ENCODE peak calls at places on chromosomes 4 and X, in eight cellular contexts. N, L, P, S, C, K, H and I are unnamed samples. For H3K36me3, the result is how much of the 10 kb centered on the place peaks cover.

GRCh38 chr4:109429545-109429944 is 4.1 kb upstream of the SEC24B start:
- DNase-seq in H (no peak), P (peak), N (no peak), K (no peak), S (no peak), L (no peak), C (no peak), I (no peak)

GRCh38 chr4:18689308-18689915 is 667.9 kb upstream of the LCORL start:
- DNase-seq in C (peak), K (peak), P (peak), H (no peak), N (peak), L (peak), S (no peak), I (no peak)

GRCh38 chrX:119030990-119031389 is 41.8 kb upstream of the CT47C1 start:
- DNase-seq in K (no peak), N (no peak), P (no peak), S (no peak), C (no peak), H (no peak), L (no peak), I (no peak)

GRCh38 chrX:112913807-112914206 is 73.2 kb upstream of the AMOT start:
- DNase-seq in N (no peak), S (no peak), L (no peak), P (no peak), C (no peak), K (no peak), H (no peak), I (no peak)

GRCh38 chr4:74886490-74886889 is 46.4 kb upstream of the PARM1 start:
- DNase-seq in N (no peak), H (no peak), K (no peak), L (peak), C (no peak), S (no peak), P (peak), I (no peak)

GRCh38 chr4:41022116-41022515 is 192.2 kb downstream of the APBB2 start:
- DNase-seq in L (no peak), C (no peak), P (peak), N (no peak), H (no peak), K (no peak), S (no peak), I (no peak)

GRCh38 chr4:37686373-37687174 is at the start of gene RELL1:
- DNase-seq in C (peak), P (peak), L (peak), S (peak), K (peak), H (peak), N (peak), I (peak)

GRCh38 chr4:108109111-108109510 is 59.6 kb downstream of the LEF1 start:
- DNase-seq in L (no peak), K (no peak), C (no peak), H (no peak), S (no peak), P (no peak), N (no peak), I (no peak)

GRCh38 chrX:84634201-84634782 is 132.0 kb upstream of the HDX start:
- DNase-seq in H (no peak), N (no peak), L (no peak), S (no peak), K (no peak), C (no peak), P (no peak), I (no peak)

GRCh38 chr4:151296227-151296626 is 19.3 kb downstream of the PRSS48 start:
- DNase-seq in L (no peak), N (no peak), H (no peak), K (no peak), C (no peak), S (no peak), P (no peak), I (no peak)

GRCh38 chrX:78595901-78596502 is 63.1 kb downstream of the RTL3 start:
- DNase-seq in K (no peak), S (no peak), H (no peak), N (peak), L (no peak), P (no peak), C (peak), I (no peak)

GRCh38 chrX:69503228-69503834 is 795 bp upstream of the NALF2 start:
- DNase-seq in S (no peak), P (no peak), L (no peak), C (no peak), H (no peak), K (no peak), N (no peak), I (no peak)

GRCh38 chr4:89294583-89295244 is 12.9 kb downstream of the GPRIN3 start:
- DNase-seq in P (no peak), N (no peak), S (no peak), L (no peak), C (no peak), K (no peak), H (no peak), I (no peak)

GRCh38 chr4:24979554-24979953 is 51.2 kb downstream of the LGI2 start:
- DNase-seq in C (no peak), P (no peak), S (no peak), K (peak), N (no peak), L (no peak), H (no peak), I (peak)

GRCh38 chr4:132076829-132077228 is 1072.3 kb upstream of the PCDH10 start:
- DNase-seq in S (no peak), C (no peak), L (no peak), K (no peak), H (no peak), P (no peak), N (no peak), I (no peak)

GRCh38 chr4:155377281-155377680 is 516 bp upstream of the MAP9 start:
- DNase-seq in H (no peak), C (no peak), N (no peak), S (no peak), P (peak), L (no peak), K (no peak), I (no peak)

DNA sequence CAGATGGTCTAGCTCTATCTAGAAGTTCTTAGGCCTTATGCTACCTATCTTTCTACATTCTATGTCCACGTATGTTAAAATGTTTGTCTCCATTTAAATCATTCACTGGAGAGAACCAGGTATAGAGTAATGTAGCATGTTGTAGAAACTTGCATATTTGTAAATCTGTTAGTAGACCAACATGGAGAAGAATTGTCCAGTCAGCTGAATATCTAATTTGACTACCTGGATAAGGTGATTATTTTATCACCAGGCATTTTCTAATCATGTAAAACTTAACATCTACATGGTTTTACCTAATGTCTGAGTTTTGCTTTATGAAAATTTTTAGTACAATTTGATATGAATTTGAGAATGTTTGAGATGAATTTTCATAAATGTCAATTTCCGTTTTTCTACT is 19.5 kb downstream of the REST start:
- DNase-seq in C (no peak), L (no peak), P (no peak), N (no peak), H (no peak), S (no peak), K (no peak), I (no peak)
- H3K36me3 ChIP-seq in C (under half), L (under half), P (under half), N (under half), H (under half), S (half or more), K (under half), I (under half)

DNA sequence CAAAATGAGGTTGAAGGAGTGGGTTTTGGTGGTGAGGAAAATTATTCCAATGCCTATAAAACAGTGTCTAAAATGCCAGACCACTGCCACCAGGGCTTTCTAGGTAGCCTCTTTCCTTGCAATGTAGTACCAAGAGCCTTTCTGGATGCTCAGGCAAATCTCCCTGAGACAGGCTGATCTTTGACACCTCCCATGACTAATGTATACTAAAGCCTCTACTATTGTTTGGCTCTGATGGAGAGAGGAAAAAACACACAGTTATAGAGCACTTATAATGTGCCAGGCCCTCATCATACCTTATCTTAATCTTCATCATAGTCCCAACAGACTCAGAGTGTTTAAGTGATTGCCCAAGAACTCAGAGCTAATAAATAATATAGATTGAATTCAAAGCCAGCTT is 5.8 kb downstream of the MTMR8 start:
- DNase-seq in K (no peak), S (no peak), H (no peak), P (no peak), C (no peak), N (no peak), L (no peak), I (no peak)
- H3K4me3 ChIP-seq in K (no peak), S (no peak), H (no peak), P (no peak), C (no peak), N (no peak), L (no peak), I (no peak)

GRCh38 chr4:128858875-128859696 is 49.6 kb downstream of the JADE1 start:
- DNase-seq in K (no peak), H (no peak), S (no peak), P (peak), N (no peak), L (no peak), C (no peak), I (peak)
- H3K36me3 ChIP-seq in K (half or more), H (under half), S (half or more), P (under half), N (half or more), L (under half), C (under half), I (under half)

DNA sequence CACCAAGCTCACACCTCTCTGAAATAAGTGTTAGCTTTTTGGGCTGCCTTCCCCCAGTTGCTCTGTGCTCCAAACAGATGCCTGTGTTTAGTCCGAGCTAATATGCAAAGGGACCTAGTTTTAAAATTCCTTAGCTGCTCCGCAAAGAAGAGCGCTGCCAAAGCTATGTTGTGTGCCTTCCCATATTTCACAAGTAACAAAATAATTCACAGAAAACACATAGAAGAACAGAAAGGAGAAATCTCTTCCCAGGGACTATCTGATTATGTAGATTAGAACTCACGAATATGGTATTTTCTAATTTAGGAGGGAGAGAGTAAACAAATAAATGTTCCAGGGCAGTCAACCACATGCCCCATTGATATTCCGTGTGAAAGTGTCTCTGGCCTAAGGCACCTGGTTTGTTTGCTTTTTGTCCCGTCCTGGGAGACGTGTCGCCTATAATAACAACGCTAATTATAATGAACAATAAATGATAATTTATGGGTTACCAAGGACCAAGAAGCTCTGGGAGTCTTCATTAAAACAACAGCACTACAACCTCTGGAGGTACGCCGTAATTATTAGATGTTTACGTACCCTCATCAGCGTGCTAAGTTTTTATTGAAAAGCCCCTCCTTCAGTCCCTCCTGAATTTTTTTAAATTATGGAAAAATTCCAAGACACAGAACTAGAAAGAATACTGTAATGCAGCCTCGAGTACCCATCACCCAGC is 1.2 kb upstream of the CCNG2 start:
- DNase-seq in H (no peak), C (no peak), N (no peak), P (no peak), S (no peak), K (no peak), L (no peak), I (no peak)
- H3K4me3 ChIP-seq in H (peak), C (peak), N (peak), P (peak), S (peak), K (peak), L (peak), I (peak)

GRCh38 chrX:21989415-21989814 is 42.7 kb upstream of the PHEX start:
- DNase-seq in P (no peak), H (no peak), K (no peak), L (no peak), C (no peak), N (no peak), S (no peak), I (no peak)
- H3K36me3 ChIP-seq in P (under half), H (under half), K (under half), L (under half), C (under half), N (under half), S (under half), I (under half)

DNA sequence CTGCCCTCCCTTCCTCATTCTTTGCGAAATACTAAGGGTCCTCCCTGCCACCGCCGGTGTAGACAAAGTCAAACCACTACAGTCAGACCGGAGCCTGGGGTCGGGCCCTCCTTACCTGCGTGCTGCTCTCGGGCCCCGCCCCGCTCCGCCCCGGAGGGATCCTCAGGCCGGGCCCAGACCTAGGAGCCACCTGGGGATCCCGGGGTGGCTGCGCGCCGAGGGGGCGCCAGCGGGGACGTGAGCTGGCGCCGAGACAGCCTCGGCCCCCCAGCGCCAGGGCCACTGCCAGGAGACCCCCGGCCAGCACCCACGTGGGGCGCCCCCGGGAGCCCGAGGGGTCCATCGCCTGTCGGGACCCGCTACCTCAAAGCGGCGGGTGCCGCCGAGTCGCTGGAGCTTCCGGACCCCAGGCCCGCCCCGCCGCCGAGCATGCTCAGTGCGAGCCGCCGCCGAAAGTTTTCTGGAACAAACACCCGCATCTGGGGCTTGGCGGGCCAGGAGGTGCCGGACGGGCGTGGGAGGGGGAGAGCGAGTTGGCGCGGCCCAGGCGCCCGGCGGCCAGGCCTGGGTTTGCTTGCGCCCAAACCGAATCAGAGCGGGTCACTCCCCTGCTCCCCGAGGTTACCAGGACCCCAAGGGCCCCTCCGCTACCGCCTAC is at the start of gene EVC2:
- DNase-seq in N (peak), P (peak), H (peak), K (peak), L (peak), S (peak), C (peak), I (peak)
- H3K4me3 ChIP-seq in N (no peak), P (peak), H (peak), K (peak), L (peak), S (peak), C (peak), I (peak)

DNA sequence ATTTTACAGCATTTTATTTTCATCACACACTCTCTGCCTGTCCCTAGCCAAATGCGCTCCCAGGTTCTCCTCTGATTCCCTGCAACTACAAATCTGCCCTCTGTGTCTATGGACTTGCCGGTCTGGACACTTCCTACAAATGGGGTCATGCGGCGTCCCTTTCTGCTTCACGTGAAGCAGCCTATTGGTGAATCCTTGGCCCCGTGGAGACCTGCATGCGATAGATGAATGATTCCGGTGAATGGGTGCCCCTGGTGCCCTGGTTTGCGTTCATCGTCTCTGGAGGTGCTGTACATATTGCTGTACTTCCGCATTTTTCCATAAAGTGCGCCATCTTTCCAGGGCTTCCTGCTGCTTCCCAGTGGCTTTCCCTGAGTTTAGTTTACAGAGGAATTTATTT is 27.5 kb upstream of the CLCN4 start:
- DNase-seq in N (no peak), H (no peak), L (no peak), K (no peak), C (no peak), P (no peak), S (no peak), I (no peak)
- H3K36me3 ChIP-seq in N (under half), H (under half), L (under half), K (under half), C (under half), P (under half), S (half or more), I (under half)

DNA sequence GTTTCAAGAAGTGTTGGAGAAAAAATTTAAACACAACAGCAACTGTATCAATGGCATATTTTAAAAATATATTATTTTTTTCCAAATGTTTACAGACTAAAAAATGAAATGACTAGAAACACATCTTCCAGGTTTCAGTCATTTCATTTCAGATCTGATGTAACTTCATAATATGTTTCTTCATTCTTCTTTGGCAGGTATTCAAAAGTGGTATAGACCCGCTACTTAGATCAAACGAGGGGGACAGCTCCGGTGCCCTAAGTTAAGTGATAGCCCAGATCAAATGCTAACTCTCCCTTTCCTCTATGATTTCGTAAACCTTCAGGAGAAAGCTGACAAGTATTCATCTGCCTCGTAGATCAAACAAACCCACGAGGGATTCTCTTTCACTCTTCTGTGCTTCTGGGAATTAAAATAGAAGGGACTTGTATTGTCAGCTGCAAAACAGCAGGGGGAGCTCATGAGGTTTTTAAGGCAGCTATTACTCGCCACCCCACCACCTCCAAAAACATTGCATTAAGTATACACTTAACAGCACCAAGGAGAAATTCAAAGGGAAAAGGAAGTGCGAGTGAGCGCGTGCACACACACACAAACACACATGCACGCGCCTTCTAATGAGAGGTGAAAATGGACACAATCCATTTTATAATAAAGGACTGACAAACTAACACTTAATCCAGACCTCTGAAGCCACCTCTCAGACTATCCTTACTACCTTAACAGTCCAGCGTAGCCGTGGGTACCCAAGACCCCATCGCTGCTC is 21.4 kb downstream of the HELT start:
- DNase-seq in P (peak), S (peak), K (peak), H (no peak), C (peak), L (peak), N (no peak), I (no peak)
- H3K4me3 ChIP-seq in P (peak), S (no peak), K (no peak), H (no peak), C (no peak), L (no peak), N (no peak), I (no peak)